ENCODE peak calls at places on chromosomes 11 and 22, in eight cellular contexts. P is stimulated activated CD4-positive, alpha-beta T cell treated with anti-CD3 and anti-CD28 coated beads, Interleukin-12 subunit alpha, Interleukin-12 subunit beta, amount 100 ng/mL, for 4 hours; X is upper lobe of right lung; S is GM13977; R is NCI-H748 treated with DMSO at 0.1 percent for 48 hours; N is effector CD4-positive, alpha-beta T cell; T is left ventricle myocardium superior; Q is ACHN. F is an unnamed sample.

GRCh38 chr11:28965824-28966223 is 857.6 kb downstream of the METTL15 start:
- DNase-seq in T (no peak), R (no peak), Q (no peak), P (no peak), N (no peak), S (no peak), X (no peak), F (no peak)

GRCh38 chr11:129460714-129461113 is 85.1 kb downstream of the BARX2 start:
- DNase-seq in P (no peak), Q (no peak), S (no peak), N (no peak), T (no peak), X (no peak), R (peak), F (no peak)

GRCh38 chr22:41201146-41201545 is 4.0 kb upstream of the L3MBTL2 start:
- DNase-seq in S (no peak), P (no peak), T (no peak), Q (no peak), X (no peak), R (no peak), N (no peak), F (no peak)

GRCh38 chr11:75565221-75565814 is 3.3 kb downstream of the SERPINH1 start:
- DNase-seq in T (peak), R (no peak), S (no peak), Q (peak), N (no peak), P (no peak), X (no peak), F (no peak)

GRCh38 chr11:99199336-99199735 is 178.6 kb downstream of the CNTN5 start:
- DNase-seq in T (peak), P (no peak), R (no peak), Q (no peak), N (no peak), S (no peak), X (no peak), F (no peak)

GRCh38 chr11:12838463-12839120 is 164.4 kb downstream of the TEAD1 start:
- DNase-seq in T (no peak), N (no peak), Q (no peak), S (no peak), R (no peak), P (no peak), X (no peak), F (peak)

GRCh38 chr11:65428578-65429068 is 6.0 kb downstream of the NEAT1 start:
- DNase-seq in P (no peak), N (no peak), X (peak), Q (no peak), R (no peak), S (no peak), T (no peak), F (peak)

GRCh38 chr11:75524576-75525432 is 937 bp downstream of the GDPD5 start:
- DNase-seq in X (no peak), Q (no peak), R (no peak), P (peak), N (peak), S (peak), T (no peak), F (no peak)

GRCh38 chr11:105861225-105861624 is 160.8 kb downstream of the MSANTD4 start:
- DNase-seq in T (no peak), X (no peak), Q (peak), S (no peak), R (peak), N (no peak), P (no peak), F (no peak)

GRCh38 chr11:72292106-72292790 is 48.3 kb upstream of the PHOX2A start:
- DNase-seq in T (no peak), R (no peak), N (no peak), X (no peak), Q (no peak), S (no peak), P (no peak), F (no peak)

GRCh38 chr11:112525844-112526590 is 265.4 kb upstream of the PLET1 start:
- DNase-seq in S (no peak), R (no peak), N (no peak), X (no peak), Q (no peak), P (no peak), T (no peak), F (no peak)

GRCh38 chr11:11218287-11218986 is 134.6 kb downstream of the CSNK2A3 start:
- DNase-seq in T (peak), S (no peak), R (no peak), X (no peak), Q (no peak), P (no peak), N (no peak), F (peak)

GRCh38 chr11:33507967-33508366 is 192.7 kb downstream of the C11orf91 start:
- DNase-seq in N (no peak), R (no peak), X (no peak), S (no peak), T (no peak), P (no peak), Q (no peak), F (no peak)

GRCh38 chr11:6568191-6568918 is 35.1 kb downstream of the RRP8 start:
- DNase-seq in T (peak), N (no peak), Q (peak), R (no peak), X (no peak), S (peak), P (no peak), F (no peak)

GRCh38 chr22:45914309-45914708 is 62.7 kb downstream of the WNT7B start:
- DNase-seq in P (no peak), X (no peak), T (no peak), S (no peak), R (no peak), N (no peak), Q (no peak), F (no peak)